ENCODE peak calls at places on chromosomes 4 and X, in four cellular contexts. One of them, this sample, is unnamed.

GRCh38 chrX:3567681-3568080 is 145.8 kb downstream of the PRKX start:
- DNase-seq in endodermal cell: no peak
- DNase-seq in K562: no peak
- DNase-seq in neural crest cell: no peak
- DNase-seq in this sample: no peak

GRCh38 chrX:39967348-39967747 is 130.4 kb downstream of the BCOR start:
- DNase-seq in endodermal cell: no peak
- DNase-seq in K562: no peak
- DNase-seq in neural crest cell: no peak
- DNase-seq in this sample: no peak

GRCh38 chr4:38106886-38107514 is 146.8 kb downstream of the PTTG2 start:
- DNase-seq in endodermal cell: no peak
- DNase-seq in K562: no peak
- DNase-seq in neural crest cell: no peak
- DNase-seq in this sample: no peak

GRCh38 chr4:121688696-121689095 is 8.1 kb downstream of the ANXA5 start:
- DNase-seq in endodermal cell: no peak
- DNase-seq in K562: no peak
- DNase-seq in neural crest cell: no peak
- DNase-seq in this sample: no peak

GRCh38 chr4:44738615-44739014 is 12.3 kb upstream of the GNPDA2 start:
- DNase-seq in endodermal cell: no peak
- DNase-seq in K562: no peak
- DNase-seq in neural crest cell: no peak
- DNase-seq in this sample: no peak

GRCh38 chrX:130895299-130895698 is 7.7 kb downstream of the ENOX2 start:
- DNase-seq in endodermal cell: no peak
- DNase-seq in K562: no peak
- DNase-seq in neural crest cell: no peak
- DNase-seq in this sample: no peak

GRCh38 chr4:40984051-40984450 is 230.3 kb downstream of the APBB2 start:
- DNase-seq in endodermal cell: no peak
- DNase-seq in K562: no peak
- DNase-seq in neural crest cell: no peak
- DNase-seq in this sample: no peak

GRCh38 chr4:43330288-43330687 is 437.8 kb downstream of the GRXCR1 start:
- DNase-seq in endodermal cell: no peak
- DNase-seq in K562: no peak
- DNase-seq in neural crest cell: no peak
- DNase-seq in this sample: no peak

GRCh38 chr4:184806711-184807110 is 19.1 kb downstream of the ACSL1 start:
- DNase-seq in endodermal cell: no peak
- DNase-seq in K562: no peak
- DNase-seq in neural crest cell: no peak
- DNase-seq in this sample: no peak

GRCh38 chr4:173794662-173795061 is 264.6 kb upstream of the HAND2 start:
- DNase-seq in endodermal cell: no peak
- DNase-seq in K562: no peak
- DNase-seq in neural crest cell: no peak
- DNase-seq in this sample: no peak

GRCh38 chr4:128384091-128384520 is 96.5 kb upstream of the PGRMC2 start:
- DNase-seq in endodermal cell: no peak
- DNase-seq in K562: no peak
- DNase-seq in neural crest cell: no peak
- DNase-seq in this sample: no peak

GRCh38 chrX:130770615-130771014 is 132.4 kb downstream of the ENOX2 start:
- DNase-seq in endodermal cell: no peak
- DNase-seq in K562: no peak
- DNase-seq in neural crest cell: no peak
- DNase-seq in this sample: no peak

GRCh38 chr4:77031544-77031943 is 44.2 kb downstream of the CCNI start:
- DNase-seq in endodermal cell: no peak
- DNase-seq in K562: no peak
- DNase-seq in neural crest cell: no peak
- DNase-seq in this sample: no peak

GRCh38 chr4:142265536-142265935 is 580.6 kb downstream of the INPP4B start:
- DNase-seq in endodermal cell: no peak
- DNase-seq in K562: no peak
- DNase-seq in neural crest cell: no peak
- DNase-seq in this sample: no peak

GRCh38 chrX:74422576-74423288 is 1.4 kb downstream of the SLC16A2 start:
- DNase-seq in endodermal cell: peak; percentile 87
- DNase-seq in K562: no peak
- DNase-seq in neural crest cell: peak; percentile 37
- DNase-seq in this sample: no peak

GRCh38 chr4:68907230-68907629 is 44.4 kb downstream of the UGT2A3 start:
- DNase-seq in endodermal cell: no peak
- DNase-seq in K562: no peak
- DNase-seq in neural crest cell: no peak
- DNase-seq in this sample: no peak

GRCh38 chr4:129326810-129327209 is 230.9 kb downstream of the C4orf33 start:
- DNase-seq in endodermal cell: no peak
- DNase-seq in K562: no peak
- DNase-seq in neural crest cell: no peak
- DNase-seq in this sample: no peak

GRCh38 chrX:106171293-106171692 is 3.2 kb downstream of the PWWP3B start:
- DNase-seq in endodermal cell: no peak
- DNase-seq in K562: no peak
- DNase-seq in neural crest cell: no peak
- DNase-seq in this sample: no peak

GRCh38 chrX:106168107-106168506 is at the start of gene PWWP3B:
- DNase-seq in endodermal cell: peak; percentile 66
- DNase-seq in K562: no peak
- DNase-seq in neural crest cell: peak; percentile 21
- DNase-seq in this sample: no peak

GRCh38 chrX:106170318-106170717 is 2.2 kb downstream of the PWWP3B start:
- DNase-seq in endodermal cell: no peak
- DNase-seq in K562: no peak
- DNase-seq in neural crest cell: no peak
- DNase-seq in this sample: no peak
- TF ChIP-seq CTCF in endodermal cell: peak; percentile 54
- TF ChIP-seq CTCF in K562: no peak
- TF ChIP-seq CTCF in neural crest cell: peak; percentile 55
- TF ChIP-seq CTCF in this sample: no peak

DNA sequence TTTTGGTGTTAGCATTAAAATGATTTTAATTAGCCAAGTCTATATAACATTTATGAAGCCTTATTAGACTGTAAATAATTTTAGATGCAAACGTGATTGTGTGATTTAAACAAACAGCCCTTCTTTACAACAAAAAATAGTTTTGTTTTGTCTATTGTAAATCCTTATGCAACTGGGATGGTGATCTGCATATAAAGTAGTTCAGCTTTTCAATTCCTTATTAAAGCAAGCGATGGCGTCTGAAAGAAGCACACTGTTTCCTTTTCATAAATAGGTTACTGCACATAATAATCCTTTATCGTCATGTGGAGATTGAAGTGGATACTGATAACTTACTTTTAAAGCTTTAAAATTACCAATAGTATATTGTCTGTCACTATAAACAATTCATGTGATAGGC is 8.8 kb downstream of the SLITRK2 start:
- DNase-seq in endodermal cell: no peak
- DNase-seq in K562: no peak
- DNase-seq in neural crest cell: no peak
- DNase-seq in this sample: no peak
- TF ChIP-seq CTCF in endodermal cell: no peak
- TF ChIP-seq CTCF in K562: no peak
- TF ChIP-seq CTCF in neural crest cell: no peak
- TF ChIP-seq CTCF in this sample: no peak

DNA sequence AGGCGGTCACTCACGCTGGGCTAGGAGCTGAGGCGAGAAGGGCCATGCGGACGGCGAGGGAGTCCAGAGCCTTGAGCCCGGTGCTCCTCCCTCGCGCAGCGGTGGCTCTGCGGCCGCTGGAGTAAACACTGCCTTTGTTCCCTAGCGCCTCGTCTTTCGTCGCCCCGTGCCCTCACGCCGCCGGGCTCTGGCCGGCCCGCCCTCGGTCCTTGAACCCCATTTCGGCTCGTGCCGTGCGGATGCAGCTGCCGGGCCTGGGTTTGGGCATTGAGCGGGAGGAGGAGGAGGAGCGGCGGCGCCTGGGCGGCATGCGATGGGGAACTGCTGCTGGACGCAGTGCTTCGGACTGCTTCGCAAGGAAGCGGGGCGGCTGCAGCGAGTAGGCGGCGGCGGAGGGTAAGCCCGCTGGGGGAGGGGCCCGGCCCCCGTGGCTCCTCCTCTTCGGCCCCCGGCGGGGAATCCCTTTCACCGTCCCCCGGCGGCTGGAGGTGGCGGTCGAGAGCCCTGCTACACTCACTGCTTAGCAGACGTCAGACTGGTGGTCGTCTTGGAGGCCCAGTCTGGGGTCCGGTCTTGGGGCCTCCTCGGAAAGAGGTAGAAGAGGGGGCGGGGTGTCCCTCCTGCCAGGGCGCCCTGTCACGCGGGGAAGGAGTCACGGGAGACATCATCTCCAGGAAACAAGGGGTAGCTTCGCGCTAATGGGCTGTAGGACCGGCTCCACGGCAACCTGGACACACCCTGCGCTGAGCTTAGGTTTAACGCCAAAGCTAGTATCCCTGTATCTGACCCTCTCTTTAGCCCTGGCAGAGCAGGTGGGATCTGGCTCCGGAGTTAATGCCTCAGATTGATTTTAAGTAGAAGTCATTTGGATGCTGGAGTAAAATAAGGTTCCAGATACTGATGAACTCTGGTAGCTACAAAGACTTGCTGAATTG is at the start of gene AP1AR:
- DNase-seq in endodermal cell: peak; percentile 95
- DNase-seq in K562: peak; percentile 90
- DNase-seq in neural crest cell: peak; percentile 85
- DNase-seq in this sample: peak; percentile 91
- TF ChIP-seq CTCF in endodermal cell: peak; percentile 69
- TF ChIP-seq CTCF in K562: peak; percentile 59
- TF ChIP-seq CTCF in neural crest cell: peak; percentile 55
- TF ChIP-seq CTCF in this sample: no peak

GRCh38 chr4:157514711-157515110 is 294.2 kb downstream of the GRIA2 start:
- DNase-seq in endodermal cell: peak; percentile 88
- DNase-seq in K562: no peak
- DNase-seq in neural crest cell: no peak
- DNase-seq in this sample: no peak
- TF ChIP-seq CTCF in endodermal cell: peak; percentile 91
- TF ChIP-seq CTCF in K562: no peak
- TF ChIP-seq CTCF in neural crest cell: peak; percentile 40
- TF ChIP-seq CTCF in this sample: no peak

GRCh38 chr4:186726440-186727148 is 2.9 kb upstream of the FAT1 start:
- DNase-seq in endodermal cell: peak; percentile 92
- DNase-seq in K562: peak; percentile 75
- DNase-seq in neural crest cell: peak; percentile 71
- DNase-seq in this sample: no peak

GRCh38 chr4:186724861-186725419 is 1.3 kb upstream of the FAT1 start:
- DNase-seq in endodermal cell: peak; percentile 69
- DNase-seq in K562: no peak
- DNase-seq in neural crest cell: peak; percentile 9
- DNase-seq in this sample: no peak

GRCh38 chr4:186724048-186724860 is 598 bp upstream of the FAT1 start:
- DNase-seq in endodermal cell: peak; percentile 88
- DNase-seq in K562: peak; percentile 53
- DNase-seq in neural crest cell: peak; percentile 42
- DNase-seq in this sample: no peak

GRCh38 chr4:186726150-186726439 is 2.4 kb upstream of the FAT1 start:
- DNase-seq in endodermal cell: no peak
- DNase-seq in K562: no peak
- DNase-seq in neural crest cell: no peak
- DNase-seq in this sample: no peak

DNA sequence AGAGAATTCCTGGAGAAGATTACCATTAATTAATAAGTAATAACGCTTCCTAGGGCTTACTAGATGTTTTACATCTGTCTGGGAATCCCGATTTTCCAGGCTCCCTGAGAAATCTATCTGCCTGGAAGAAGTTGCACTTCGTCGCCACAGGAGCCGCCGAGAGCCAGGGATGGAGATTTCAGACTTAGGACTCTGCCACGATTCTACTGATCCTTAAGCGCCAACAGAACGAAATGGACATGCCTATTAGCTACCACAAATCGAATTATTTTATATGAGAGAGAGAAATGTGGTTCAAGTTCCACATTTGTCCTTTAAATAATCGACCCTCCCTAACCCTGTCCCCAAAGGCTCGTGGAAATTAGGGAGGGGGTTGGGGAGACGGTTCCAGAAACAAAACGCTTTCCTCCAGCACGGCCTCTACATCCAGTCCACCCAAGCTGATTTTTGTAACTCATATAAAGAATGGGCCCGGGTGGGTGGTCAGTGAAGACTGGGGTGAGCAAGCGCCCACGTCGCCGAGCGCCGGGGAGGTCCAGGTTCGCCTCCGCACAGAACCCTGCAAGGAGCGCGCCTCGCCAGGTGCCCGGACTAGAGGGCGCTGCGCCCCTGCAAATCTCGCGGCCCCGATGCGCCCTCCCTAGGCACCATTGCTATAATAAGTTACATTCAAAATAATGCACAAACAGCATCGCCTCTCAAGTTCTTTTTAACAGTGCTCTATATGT is 1.9 kb upstream of the FAT1 start:
- DNase-seq in endodermal cell: peak; percentile 88
- DNase-seq in K562: peak; percentile 79
- DNase-seq in neural crest cell: peak; percentile 59
- DNase-seq in this sample: no peak
- TF ChIP-seq CTCF in endodermal cell: peak; percentile 80
- TF ChIP-seq CTCF in K562: peak; percentile 97
- TF ChIP-seq CTCF in neural crest cell: peak; percentile 74
- TF ChIP-seq CTCF in this sample: no peak

GRCh38 chrX:115561605-115562491 is 874 bp downstream of the PLS3 start:
- DNase-seq in endodermal cell: peak; percentile 87
- DNase-seq in K562: peak; percentile 5
- DNase-seq in neural crest cell: peak; percentile 49
- DNase-seq in this sample: no peak
- TF ChIP-seq CTCF in endodermal cell: peak; percentile 40
- TF ChIP-seq CTCF in K562: no peak
- TF ChIP-seq CTCF in neural crest cell: no peak
- TF ChIP-seq CTCF in this sample: no peak

This sample was measured in activated B cell treated with CpG ODN at 0.5 μM for 24 hours.